ENCODE peak calls at places on chromosomes 12 and 14, in ten cellular contexts. T, S, Z, G, N, E, J, O, R and L are unnamed samples.

GRCh38 chr14:76775695-76776305 is 14.5 kb downstream of the VASH1 start:
- DNase-seq in Z (no peak), R (no peak), S (no peak), N (no peak), E (no peak), G (no peak), J (peak), T (no peak), O (no peak), L (no peak)

GRCh38 chr14:32968972-32969544 is 30.4 kb downstream of the NPAS3 start:
- DNase-seq in J (no peak), R (no peak), O (no peak), N (no peak), G (no peak), Z (no peak), E (no peak), T (no peak), S (no peak), L (no peak)

GRCh38 chr14:35403085-35403396 is 1.5 kb downstream of the NFKBIA start:
- DNase-seq in J (no peak), G (no peak), E (peak), R (no peak), T (peak), Z (peak), N (no peak), S (peak), O (no peak), L (no peak)

GRCh38 chr14:20681348-20682126 is 2.8 kb upstream of the RNASE4 start:
- DNase-seq in G (peak), E (peak), R (peak), O (peak), T (peak), S (peak), Z (peak), N (peak), J (peak), L (peak)

GRCh38 chr12:20523658-20524057 is 155.3 kb downstream of the PDE3A start:
- DNase-seq in Z (no peak), J (no peak), O (no peak), R (no peak), S (no peak), G (no peak), T (no peak), N (no peak), E (peak), L (no peak)

GRCh38 chr12:88184196-88184595 is 42.1 kb downstream of the TMTC3 start:
- DNase-seq in Z (no peak), J (no peak), N (no peak), O (no peak), E (no peak), S (no peak), R (no peak), T (no peak), G (no peak), L (no peak)

GRCh38 chr14:100296106-100296651 is 10.1 kb downstream of the SLC25A29 start:
- DNase-seq in S (peak), R (no peak), J (no peak), O (no peak), E (no peak), T (peak), N (no peak), Z (no peak), G (no peak), L (no peak)

GRCh38 chr12:99427104-99427503 is 220.4 kb upstream of the GARIN6 start:
- DNase-seq in Z (no peak), J (no peak), S (no peak), N (no peak), T (no peak), O (no peak), G (no peak), E (no peak), R (no peak), L (no peak)

GRCh38 chr14:26056232-26056631 is 541.6 kb downstream of the NOVA1 start:
- DNase-seq in S (no peak), Z (no peak), G (no peak), O (no peak), N (no peak), R (no peak), J (no peak), T (no peak), E (no peak), L (no peak)

GRCh38 chr14:102729268-102729667 is 48.0 kb upstream of the TRAF3 start:
- DNase-seq in S (no peak), N (no peak), E (no peak), R (no peak), J (no peak), O (no peak), T (no peak), Z (no peak), G (no peak), L (no peak)

GRCh38 chr14:50062438-50063039 is 53.8 kb downstream of the VCPKMT start:
- DNase-seq in N (peak), T (no peak), E (peak), O (peak), J (no peak), Z (peak), G (peak), R (peak), S (no peak), L (peak)

GRCh38 chr12:79883216-79883615 is 51.7 kb downstream of the PPP1R12A start:
- DNase-seq in G (no peak), E (peak), O (no peak), S (no peak), R (no peak), T (no peak), N (no peak), J (no peak), Z (no peak), L (no peak)

GRCh38 chr14:106070242-106070641 is 543.9 kb downstream of the TMEM121 start:
- DNase-seq in J (no peak), N (no peak), E (no peak), Z (no peak), T (no peak), G (no peak), S (no peak), R (no peak), O (no peak), L (no peak)

GRCh38 chr12:106249411-106250135 is 1.8 kb upstream of the CKAP4 start:
- DNase-seq in R (no peak), Z (no peak), G (peak), S (no peak), N (peak), E (no peak), O (no peak), T (no peak), J (no peak), L (no peak)

GRCh38 chr14:75709207-75709812 is 48.3 kb downstream of the TTLL5 start:
- DNase-seq in E (peak), O (peak), J (peak), G (peak), Z (peak), S (peak), T (peak), R (peak), N (peak), L (peak)

GRCh38 chr12:32470936-32471335 is 71.6 kb downstream of the FGD4 start:
- DNase-seq in O (no peak), N (no peak), E (no peak), T (no peak), S (no peak), R (no peak), Z (no peak), G (no peak), J (no peak), L (no peak)

GRCh38 chr14:99515301-99516155 is 34.3 kb downstream of the CCNK start:
- DNase-seq in G (no peak), E (no peak), O (no peak), J (no peak), T (no peak), Z (no peak), R (no peak), S (peak), N (no peak), L (no peak)

GRCh38 chr12:4809013-4809448 is 88.8 kb downstream of the GALNT8 start:
- DNase-seq in Z (no peak), T (no peak), G (no peak), J (no peak), O (no peak), N (peak), R (peak), S (peak), E (no peak), L (no peak)

GRCh38 chr12:109777544-109777943 is 55.7 kb downstream of the TRPV4 start:
- DNase-seq in T (peak), N (peak), R (no peak), O (no peak), J (no peak), S (no peak), E (peak), G (no peak), Z (no peak), L (peak)

GRCh38 chr12:72024613-72025012 is 86.0 kb downstream of the TPH2 start:
- DNase-seq in R (no peak), J (no peak), T (no peak), G (no peak), E (no peak), Z (no peak), O (no peak), S (no peak), N (no peak), L (no peak)

GRCh38 chr12:102634216-102634615 is 153.9 kb upstream of the IGF1 start:
- DNase-seq in N (no peak), G (no peak), T (no peak), Z (no peak), O (no peak), S (no peak), R (no peak), E (peak), J (no peak), L (no peak)

GRCh38 chr14:70045715-70046535 is 142.8 kb downstream of the SLC8A3 start:
- DNase-seq in Z (peak), J (peak), S (peak), R (no peak), O (no peak), E (peak), N (peak), T (peak), G (peak), L (peak)

GRCh38 chr14:96270565-96271420 is 14.8 kb downstream of the BDKRB1 start:
- DNase-seq in Z (no peak), G (no peak), E (peak), N (no peak), O (no peak), T (no peak), J (no peak), R (no peak), S (no peak), L (no peak)

GRCh38 chr14:54659365-54659764 is 92.4 kb downstream of the SAMD4A start:
- DNase-seq in N (no peak), O (no peak), T (no peak), J (no peak), G (no peak), Z (no peak), S (no peak), R (no peak), E (no peak), L (no peak)

GRCh38 chr12:121337416-121337815 is 14.8 kb downstream of the ANAPC5 start:
- DNase-seq in J (no peak), E (no peak), N (no peak), O (no peak), R (no peak), G (no peak), T (no peak), Z (no peak), S (no peak), L (no peak)

GRCh38 chr12:12726543-12727093 is 9.4 kb downstream of the CDKN1B start:
- DNase-seq in S (no peak), Z (peak), G (no peak), O (no peak), E (peak), J (no peak), N (no peak), T (no peak), R (no peak), L (no peak)

GRCh38 chr12:120831648-120832267 is 72.4 kb downstream of the SPPL3 start:
- DNase-seq in R (no peak), N (no peak), E (no peak), J (no peak), Z (no peak), T (no peak), S (no peak), G (no peak), O (no peak), L (no peak)